ENCODE peak calls at places on chromosomes 1 and 21, in five cellular contexts. K is IMR-90, I is prostate gland, P is adrenal gland, L is ovary. T is an unnamed sample.

GRCh38 chr1:32208891-32209309 is at the start of gene DCDC2B:
- DNase-seq in K (peak), I (no peak), P (peak), L (no peak), T (peak)

GRCh38 chr1:208181259-208181816 is 62.8 kb downstream of the PLXNA2 start:
- DNase-seq in K (no peak), I (no peak), P (no peak), L (peak), T (no peak)

GRCh38 chr1:14113841-14114567 is 414.0 kb downstream of the PRDM2 start:
- DNase-seq in K (peak), I (peak), P (peak), L (no peak), T (peak)

GRCh38 chr1:2801046-2801445 is 447 bp downstream of the TTC34 start:
- DNase-seq in K (no peak), I (no peak), P (no peak), L (no peak), T (no peak)

GRCh38 chr1:244749230-244750016 is 86.0 kb upstream of the COX20 start:
- DNase-seq in K (no peak), I (no peak), P (no peak), L (no peak), T (no peak)

GRCh38 chr1:24713176-24713575 is 32.1 kb upstream of the CLIC4 start:
- DNase-seq in K (no peak), I (no peak), P (no peak), L (no peak), T (no peak)

GRCh38 chr1:158124034-158124433 is 56.7 kb upstream of the CD1D start:
- DNase-seq in K (peak), I (no peak), P (no peak), L (no peak), T (no peak)

GRCh38 chr1:14136881-14137280 is 436.9 kb downstream of the PRDM2 start:
- DNase-seq in K (no peak), I (no peak), P (no peak), L (no peak), T (no peak)

GRCh38 chr1:225882699-225883615 is 777 bp upstream of the TMEM63A start:
- DNase-seq in K (peak), I (peak), P (peak), L (peak), T (peak)

GRCh38 chr1:147618077-147618569 is 52.2 kb downstream of the ACP6 start:
- DNase-seq in K (peak), I (no peak), P (no peak), L (no peak), T (no peak)

GRCh38 chr1:83554174-83554573 is 444.8 kb downstream of the TTLL7 start:
- DNase-seq in K (no peak), I (no peak), P (no peak), L (no peak), T (no peak)

GRCh38 chr1:108644984-108645383 is 15.9 kb downstream of the HENMT1 start:
- DNase-seq in K (no peak), I (no peak), P (no peak), L (no peak), T (no peak)

GRCh38 chr21:33801424-33802405 is 113.9 kb downstream of the ATP5PO start:
- DNase-seq in K (peak), I (peak), P (no peak), L (no peak), T (peak)

GRCh38 chr1:109274533-109275476 is 8.1 kb downstream of the PSRC1 start:
- DNase-seq in K (peak), I (peak), P (peak), L (no peak), T (peak)

GRCh38 chr1:218760601-218761570 is 412.8 kb upstream of the LYPLAL1 start:
- DNase-seq in K (peak), I (no peak), P (no peak), L (no peak), T (no peak)

GRCh38 chr21:29424728-29425127 is 126.0 kb downstream of the BACH1 start:
- DNase-seq in K (no peak), I (no peak), P (no peak), L (no peak), T (no peak)

GRCh38 chr1:170460379-170460778 is 71.6 kb upstream of the GORAB start:
- DNase-seq in K (no peak), I (no peak), P (no peak), L (no peak), T (no peak)

GRCh38 chr1:211420389-211420788 is 71.6 kb downstream of the RD3 start:
- DNase-seq in K (peak), I (no peak), P (no peak), L (no peak), T (peak)

GRCh38 chr1:203860396-203860951 is 925 bp upstream of the SNRPE start:
- DNase-seq in K (peak), I (peak), P (peak), L (peak), T (no peak)

GRCh38 chr1:246735735-246736134 is 11.5 kb downstream of the SCCPDH start:
- DNase-seq in K (no peak), I (no peak), P (no peak), L (no peak), T (no peak)

GRCh38 chr1:169586395-169587255 is at the start of gene F5:
- DNase-seq in K (peak), I (peak), P (peak), L (peak), T (peak)

GRCh38 chr1:170445096-170445495 is 86.9 kb upstream of the GORAB start:
- DNase-seq in K (peak), I (no peak), P (no peak), L (no peak), T (no peak)

GRCh38 chr1:118973032-118973431 is 15.1 kb downstream of the TBX15 start:
- DNase-seq in K (no peak), I (no peak), P (no peak), L (no peak), T (no peak)

GRCh38 chr21:40615503-40616376 is 231.2 kb downstream of the DSCAM start:
- DNase-seq in K (no peak), I (no peak), P (no peak), L (no peak), T (no peak)

GRCh38 chr1:39684313-39684664 is 6.9 kb downstream of the HPCAL4 start:
- DNase-seq in K (no peak), I (no peak), P (no peak), L (no peak), T (no peak)

GRCh38 chr1:29524285-29525065 is 288.2 kb downstream of the PTPRU start:
- DNase-seq in K (no peak), I (no peak), P (peak), L (no peak), T (no peak)

GRCh38 chr21:32350211-32350980 is 42.4 kb downstream of the URB1 start:
- DNase-seq in K (no peak), I (no peak), P (peak), L (no peak), T (no peak)

GRCh38 chr1:192703283-192704206 is 67.6 kb downstream of the RGS13 start:
- DNase-seq in K (no peak), I (no peak), P (no peak), L (no peak), T (no peak)

GRCh38 chr1:101438359-101438758 is 201.5 kb downstream of the S1PR1 start:
- DNase-seq in K (peak), I (no peak), P (no peak), L (no peak), T (no peak)

GRCh38 chr1:214977133-214977532 is 105.4 kb upstream of the KCNK2 start:
- DNase-seq in K (no peak), I (no peak), P (no peak), L (no peak), T (no peak)

GRCh38 chr1:246629976-246630375 is 63.7 kb downstream of the CNST start:
- DNase-seq in K (no peak), I (no peak), P (peak), L (no peak), T (no peak)

GRCh38 chr1:179743679-179744400 is 749 bp downstream of the FAM163A start:
- DNase-seq in K (no peak), I (no peak), P (no peak), L (no peak), T (no peak)

GRCh38 chr1:169484107-169484506 is 1.6 kb downstream of the SLC19A2 start:
- DNase-seq in K (no peak), I (no peak), P (no peak), L (no peak), T (no peak)

GRCh38 chr1:241396747-241397691 is 40.0 kb upstream of the RGS7 start:
- DNase-seq in K (peak), I (no peak), P (no peak), L (no peak), T (no peak)

GRCh38 chr1:59520759-59521442 is 224.0 kb downstream of the FGGY start:
- DNase-seq in K (peak), I (no peak), P (peak), L (peak), T (no peak)

GRCh38 chr21:26865857-26866256 is 20.6 kb upstream of the ADAMTS1 start:
- DNase-seq in K (no peak), I (no peak), P (no peak), L (no peak), T (no peak)
- TF ChIP-seq POLR2A in K (no peak), I (no peak), P (no peak), L (no peak), T (no peak)

GRCh38 chr1:92817986-92818764 is 13.7 kb upstream of the RPL5 start:
- DNase-seq in K (no peak), I (no peak), P (no peak), L (no peak), T (no peak)
- TF ChIP-seq POLR2A in K (no peak), I (no peak), P (no peak), L (no peak), T (no peak)

GRCh38 chr1:163668472-163668871 is 346.7 kb downstream of the NUF2 start:
- DNase-seq in K (no peak), I (no peak), P (no peak), L (no peak), T (no peak)
- TF ChIP-seq POLR2A in K (no peak), I (no peak), P (no peak), L (no peak), T (no peak)

GRCh38 chr1:222709700-222710153 is 2.6 kb downstream of the AIDA start:
- DNase-seq in K (peak), I (no peak), P (no peak), L (no peak), T (no peak)

GRCh38 chr1:222713091-222714012 is 988 bp downstream of the BROX start:
- DNase-seq in K (peak), I (peak), P (peak), L (peak), T (peak)

GRCh38 chr1:222712253-222713090 is at the start of the genes AIDA and BROX:
- DNase-seq in K (peak), I (peak), P (peak), L (peak), T (peak)

GRCh38 chr1:222706815-222707214 is 5.5 kb downstream of the AIDA start:
- DNase-seq in K (no peak), I (no peak), P (no peak), L (no peak), T (no peak)

DNA sequence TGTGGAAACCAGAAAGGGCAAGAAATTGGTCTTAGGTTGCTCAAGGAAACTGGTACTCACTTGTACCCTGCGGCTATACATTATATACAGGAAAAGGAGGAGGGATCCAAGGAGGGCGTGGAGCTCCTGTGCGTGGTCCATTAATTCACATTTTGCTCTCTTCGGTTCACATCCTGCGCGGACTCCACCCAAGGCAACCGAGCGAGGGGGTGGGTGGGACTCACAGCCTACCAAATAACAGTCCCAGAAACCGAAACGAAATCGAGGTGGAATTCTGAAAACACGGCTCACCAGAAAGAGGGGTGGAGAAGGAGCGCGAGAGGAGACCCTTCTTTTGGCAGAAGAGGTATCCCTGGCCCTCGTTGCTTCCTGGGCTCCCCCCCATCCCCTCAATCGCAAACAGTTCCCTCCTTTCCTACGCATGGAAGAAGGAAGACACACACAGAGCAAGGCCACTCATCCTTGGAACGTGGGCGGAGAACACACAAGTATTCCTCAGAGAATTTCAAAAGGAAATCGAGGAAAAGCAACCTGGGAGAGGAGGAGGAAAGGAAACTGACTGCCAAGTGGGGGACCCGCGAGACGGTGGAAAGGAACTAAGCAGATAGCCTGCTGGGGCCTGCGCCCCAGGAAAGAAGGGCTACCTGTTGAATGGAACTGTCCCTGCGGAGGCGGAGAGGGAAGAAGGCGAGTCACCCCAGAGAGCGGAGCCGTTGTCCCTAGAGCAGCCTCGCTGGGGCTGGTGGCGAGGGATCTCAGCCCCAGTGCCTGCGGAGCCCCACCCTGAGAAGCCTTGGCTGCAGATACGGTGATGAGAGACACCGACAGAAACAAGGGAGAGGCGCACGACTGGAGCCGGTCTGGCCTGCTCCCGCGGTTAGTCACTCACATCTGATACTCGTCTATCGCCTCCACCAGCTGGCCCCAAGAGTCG is 705 bp downstream of the AIDA start:
- DNase-seq in K (peak), I (peak), P (peak), L (peak), T (peak)
- TF ChIP-seq POLR2A in K (peak), I (no peak), P (no peak), L (no peak), T (peak)

GRCh38 chr21:14520535-14520934 is 25.6 kb downstream of the SAMSN1 start:
- DNase-seq in K (no peak), I (no peak), P (peak), L (no peak), T (no peak)
- TF ChIP-seq POLR2A in K (no peak), I (no peak), P (no peak), L (no peak), T (no peak)

DNA sequence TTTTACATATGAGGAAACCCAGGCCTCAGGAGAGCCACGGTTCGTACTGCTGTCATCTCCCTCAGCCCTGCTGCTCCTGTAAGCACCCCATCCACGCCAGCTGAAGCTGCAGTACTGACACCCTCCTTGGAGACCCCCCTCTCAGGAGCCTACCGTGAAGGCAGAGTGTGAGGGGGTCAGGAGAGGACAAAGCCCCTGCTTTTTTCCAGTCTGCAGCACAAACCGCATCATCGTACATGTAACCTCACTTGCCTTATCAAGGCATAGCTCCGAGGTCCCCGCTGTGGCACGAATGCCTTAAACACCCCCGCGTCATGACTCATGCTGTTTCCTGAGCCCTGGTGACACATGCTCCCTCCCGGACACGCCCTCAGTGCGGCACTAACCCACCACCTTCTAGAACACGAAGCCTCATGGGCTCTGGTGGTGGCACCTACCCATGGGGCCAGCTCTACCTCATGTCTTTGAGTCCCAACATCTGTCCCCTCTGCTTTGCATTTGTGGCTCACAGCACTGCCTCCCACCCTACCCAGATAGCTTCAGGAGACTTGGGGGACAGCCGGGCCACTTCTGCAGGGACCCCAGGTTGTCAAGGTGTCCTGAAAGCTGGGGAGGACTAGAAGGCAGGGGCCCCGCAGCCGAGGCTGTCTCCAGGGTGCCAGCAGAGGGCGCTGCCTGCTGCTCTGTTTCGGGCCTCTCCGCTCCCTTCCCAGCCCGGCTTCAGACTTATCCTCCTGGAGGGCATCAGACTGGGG is 4.9 kb downstream of the SH3BGRL3 start:
- DNase-seq in K (peak), I (peak), P (peak), L (no peak), T (peak)
- TF ChIP-seq POLR2A in K (no peak), I (no peak), P (no peak), L (no peak), T (no peak)

T was measured in H54.